ENCODE peak calls at places on chromosomes 5 and 9, in four cellular contexts. One of them, this sample, is unnamed.

GRCh38 chr5:97838214-97838613 is 655.2 kb upstream of the RIOK2 start:
- DNase-seq in HTR-8/SVneo: peak; percentile 39
- DNase-seq in stimulated activated CD8-positive, alpha-beta memory T cell treated with anti-CD3 and anti-CD28 coated beads, Interleukin-15, amount 100 ng/mL, for 24 hours: no peak
- DNase-seq in SIG-M5: peak; percentile 55
- DNase-seq in this sample: peak; percentile 98

GRCh38 chr5:73812457-73812856 is 186.5 kb downstream of the ARHGEF28 start:
- DNase-seq in stimulated activated CD8-positive, alpha-beta memory T cell treated with anti-CD3 and anti-CD28 coated beads, Interleukin-15, amount 100 ng/mL, for 24 hours: no peak
- DNase-seq in HTR-8/SVneo: no peak
- DNase-seq in SIG-M5: no peak
- DNase-seq in this sample: peak; percentile 21

GRCh38 chr9:135889564-135890189 is 17.7 kb downstream of the CAMSAP1 start:
- DNase-seq in HTR-8/SVneo: no peak
- DNase-seq in stimulated activated CD8-positive, alpha-beta memory T cell treated with anti-CD3 and anti-CD28 coated beads, Interleukin-15, amount 100 ng/mL, for 24 hours: no peak
- DNase-seq in SIG-M5: no peak
- DNase-seq in this sample: no peak

GRCh38 chr9:126620478-126620877 is 6.8 kb downstream of the LMX1B start:
- DNase-seq in HTR-8/SVneo: no peak
- DNase-seq in stimulated activated CD8-positive, alpha-beta memory T cell treated with anti-CD3 and anti-CD28 coated beads, Interleukin-15, amount 100 ng/mL, for 24 hours: no peak
- DNase-seq in SIG-M5: no peak
- DNase-seq in this sample: no peak

GRCh38 chr5:113235884-113236283 is 198.9 kb downstream of the TSSK1B start:
- DNase-seq in SIG-M5: no peak
- DNase-seq in HTR-8/SVneo: no peak
- DNase-seq in stimulated activated CD8-positive, alpha-beta memory T cell treated with anti-CD3 and anti-CD28 coated beads, Interleukin-15, amount 100 ng/mL, for 24 hours: no peak
- DNase-seq in this sample: no peak

GRCh38 chr5:9187614-9188013 is 358.3 kb downstream of the SEMA5A start:
- DNase-seq in stimulated activated CD8-positive, alpha-beta memory T cell treated with anti-CD3 and anti-CD28 coated beads, Interleukin-15, amount 100 ng/mL, for 24 hours: no peak
- DNase-seq in SIG-M5: no peak
- DNase-seq in HTR-8/SVneo: no peak
- DNase-seq in this sample: no peak

GRCh38 chr9:38153152-38153909 is 84.3 kb upstream of the SHB start:
- DNase-seq in SIG-M5: no peak
- DNase-seq in stimulated activated CD8-positive, alpha-beta memory T cell treated with anti-CD3 and anti-CD28 coated beads, Interleukin-15, amount 100 ng/mL, for 24 hours: no peak
- DNase-seq in HTR-8/SVneo: no peak
- DNase-seq in this sample: no peak

GRCh38 chr5:77709340-77709739 is 66.8 kb downstream of the TBCA start:
- DNase-seq in SIG-M5: no peak
- DNase-seq in HTR-8/SVneo: no peak
- DNase-seq in stimulated activated CD8-positive, alpha-beta memory T cell treated with anti-CD3 and anti-CD28 coated beads, Interleukin-15, amount 100 ng/mL, for 24 hours: no peak
- DNase-seq in this sample: no peak

GRCh38 chr5:69279517-69279916 is 44.8 kb downstream of the CDK7 start:
- DNase-seq in HTR-8/SVneo: no peak
- DNase-seq in stimulated activated CD8-positive, alpha-beta memory T cell treated with anti-CD3 and anti-CD28 coated beads, Interleukin-15, amount 100 ng/mL, for 24 hours: no peak
- DNase-seq in SIG-M5: no peak
- DNase-seq in this sample: no peak

This sample was measured in iris pigment epithelial cell.